ENCODE peak calls at places on chromosomes 16 and 17, in seven cellular contexts. M, H, N, R, Q, Z and Y are unnamed samples. For H3K36me3, the result is how much of the 10 kb centered on the place peaks cover.

GRCh38 chr16:54055864-54056263 is 230.7 kb downstream of the IRX3 start:
- DNase-seq in Z (peak), N (peak), M (peak), H (no peak), Q (peak), R (no peak), Y (peak)

GRCh38 chr17:62713096-62713870 is 85.8 kb downstream of the MRC2 start:
- DNase-seq in N (no peak), Q (no peak), Z (no peak), R (no peak), H (no peak), M (no peak), Y (no peak)

GRCh38 chr17:70610161-70610560 is 440.8 kb downstream of the KCNJ2 start:
- DNase-seq in N (no peak), H (no peak), Z (no peak), M (no peak), Q (no peak), R (no peak), Y (no peak)

GRCh38 chr17:83192161-83192788 is 112.9 kb downstream of the METRNL start:
- DNase-seq in Z (no peak), H (no peak), R (peak), Q (peak), N (peak), M (no peak), Y (no peak)

GRCh38 chr16:27033281-27033680 is 33.4 kb upstream of the C16orf82 start:
- DNase-seq in R (no peak), Z (no peak), H (no peak), Q (no peak), M (no peak), N (no peak), Y (no peak)

GRCh38 chr16:424623-425081 is 797 bp upstream of the RAB11FIP3 start:
- DNase-seq in H (no peak), M (no peak), R (peak), N (peak), Q (no peak), Z (no peak), Y (no peak)

GRCh38 chr17:65204001-65204400 is 66.8 kb downstream of the RGS9 start:
- DNase-seq in H (no peak), Q (no peak), Z (no peak), M (no peak), R (no peak), N (no peak), Y (no peak)

GRCh38 chr16:31334934-31335333 is 20.0 kb upstream of the ITGAX start:
- DNase-seq in M (no peak), N (no peak), Q (no peak), H (no peak), R (no peak), Z (no peak), Y (no peak)

GRCh38 chr17:50865060-50865867 is 890 bp downstream of the TOB1 start:
- DNase-seq in R (peak), H (peak), N (peak), Z (peak), Q (peak), M (peak), Y (peak)

GRCh38 chr17:77376795-77377751 is 236.3 kb downstream of the SEC14L1 start:
- DNase-seq in H (no peak), R (peak), N (peak), M (no peak), Z (no peak), Q (peak), Y (peak)

GRCh38 chr17:72922223-72922622 is 170.3 kb downstream of the SLC39A11 start:
- DNase-seq in M (no peak), H (no peak), R (no peak), N (no peak), Q (no peak), Z (no peak), Y (no peak)

GRCh38 chr17:75288359-75288758 is 874 bp downstream of the SLC25A19 start:
- DNase-seq in Z (no peak), N (no peak), R (peak), M (no peak), Q (no peak), H (no peak), Y (no peak)
- H2AFZ ChIP-seq in Z (no peak), N (no peak), R (no peak), M (peak), Q (no peak), H (no peak), Y (no peak)

GRCh38 chr16:69373019-69373418 is 12.8 kb downstream of the TERF2 start:
- DNase-seq in Z (no peak), H (no peak), M (no peak), N (no peak), Q (no peak), R (no peak), Y (no peak)
- H3K36me3 ChIP-seq in Z (half or more), H (under half), M (under half), N (under half), Q (under half), R (under half), Y (under half)

GRCh38 chr16:29819506-29819905 is 756 bp upstream of the MVP start:
- DNase-seq in H (no peak), M (peak), N (no peak), Q (no peak), R (peak), Z (no peak), Y (no peak)
- TF ChIP-seq CTCF in H (no peak), M (peak), N (no peak), Q (no peak), R (no peak), Z (no peak), Y (no peak)

GRCh38 chr16:67893791-67894399 is 841 bp downstream of the PSKH1 start:
- DNase-seq in N (peak), Q (no peak), H (peak), R (peak), Z (no peak), M (peak), Y (no peak)

GRCh38 chr16:67888311-67888710 is 3.6 kb downstream of the NRN1L start:
- DNase-seq in Z (no peak), Q (no peak), R (no peak), N (no peak), M (no peak), H (no peak), Y (no peak)

GRCh38 chr16:67897231-67897630 is 4.2 kb downstream of the PSKH1 start:
- DNase-seq in Q (peak), Z (no peak), M (peak), H (no peak), N (peak), R (peak), Y (peak)

GRCh38 chr16:67892899-67893790 is at the start of gene PSKH1:
- DNase-seq in H (peak), Q (peak), R (peak), Z (peak), N (peak), M (peak), Y (peak)

DNA sequence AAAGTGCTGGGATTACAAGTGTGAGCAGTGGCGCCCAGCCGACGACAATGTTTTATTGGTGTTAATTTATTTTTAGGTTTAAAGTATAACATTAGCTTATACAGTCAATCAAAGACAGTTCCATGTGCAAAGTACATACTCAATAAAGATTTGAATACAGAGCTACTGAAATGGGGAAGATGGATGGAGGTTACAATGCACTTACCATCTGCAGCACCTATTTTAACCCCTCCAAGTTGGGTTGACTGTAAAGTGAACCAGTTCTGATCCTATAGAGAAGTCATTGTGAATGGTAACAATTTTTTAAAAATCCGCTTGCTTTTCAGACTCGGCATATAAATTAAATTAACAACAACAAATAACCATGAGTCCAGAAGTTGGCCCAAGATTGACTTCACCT is 679 bp upstream of the PSKH1 start:
- DNase-seq in Z (no peak), M (no peak), H (no peak), R (no peak), Q (no peak), N (no peak), Y (no peak)
- H2AFZ ChIP-seq in Z (peak), M (peak), H (peak), R (peak), Q (no peak), N (peak), Y (peak)

GRCh38 chr17:7852262-7852670 is 2.6 kb upstream of the TMEM88 start:
- DNase-seq in M (no peak), H (no peak), R (no peak), Q (no peak), N (no peak), Z (no peak), Y (no peak)
- H3K36me3 ChIP-seq in M (under half), H (under half), R (under half), Q (half or more), N (under half), Z (under half), Y (under half)